ENCODE peak calls at places on chromosomes 5 and 9, in six cellular contexts. One of them, this sample, is unnamed.

GRCh38 chr9:100229136-100229535 is 123.6 kb downstream of the TEX10 start:
- DNase-seq in GM13977: no peak
- DNase-seq in choroid plexus epithelial cell: no peak
- DNase-seq in fibroblast of mammary gland: no peak
- DNase-seq in PC-3: peak
- DNase-seq in thoracic aorta: no peak
- DNase-seq in this sample: no peak

GRCh38 chr5:67221487-67222242 is 25.1 kb upstream of the CD180 start:
- DNase-seq in GM13977: peak
- DNase-seq in choroid plexus epithelial cell: no peak
- DNase-seq in fibroblast of mammary gland: no peak
- DNase-seq in PC-3: no peak
- DNase-seq in thoracic aorta: no peak
- DNase-seq in this sample: no peak

GRCh38 chr5:112995764-112996618 is 19.4 kb downstream of the DCP2 start:
- DNase-seq in GM13977: peak
- DNase-seq in choroid plexus epithelial cell: peak
- DNase-seq in fibroblast of mammary gland: peak
- DNase-seq in PC-3: peak
- DNase-seq in thoracic aorta: peak
- DNase-seq in this sample: peak

GRCh38 chr9:125784286-125785049 is 37.3 kb downstream of the PBX3 start:
- DNase-seq in GM13977: no peak
- DNase-seq in choroid plexus epithelial cell: peak
- DNase-seq in fibroblast of mammary gland: peak
- DNase-seq in PC-3: no peak
- DNase-seq in thoracic aorta: no peak
- DNase-seq in this sample: no peak

GRCh38 chr9:116318463-116319271 is 165.1 kb downstream of the PAPPA start:
- DNase-seq in GM13977: no peak
- DNase-seq in choroid plexus epithelial cell: peak
- DNase-seq in fibroblast of mammary gland: peak
- DNase-seq in PC-3: no peak
- DNase-seq in thoracic aorta: no peak
- DNase-seq in this sample: no peak

GRCh38 chr9:77926314-77926959 is 105.2 kb downstream of the GNAQ start:
- DNase-seq in GM13977: no peak
- DNase-seq in choroid plexus epithelial cell: peak
- DNase-seq in fibroblast of mammary gland: peak
- DNase-seq in PC-3: peak
- DNase-seq in thoracic aorta: no peak
- DNase-seq in this sample: no peak

GRCh38 chr9:96025995-96026572 is 150.6 kb downstream of the ERCC6L2 start:
- DNase-seq in GM13977: peak
- DNase-seq in choroid plexus epithelial cell: no peak
- DNase-seq in fibroblast of mammary gland: no peak
- DNase-seq in PC-3: no peak
- DNase-seq in thoracic aorta: no peak
- DNase-seq in this sample: no peak

GRCh38 chr5:153658606-153659005 is 168.1 kb downstream of the GRIA1 start:
- DNase-seq in GM13977: no peak
- DNase-seq in choroid plexus epithelial cell: peak
- DNase-seq in fibroblast of mammary gland: no peak
- DNase-seq in PC-3: no peak
- DNase-seq in thoracic aorta: no peak
- DNase-seq in this sample: no peak

GRCh38 chr5:59069438-59070079 is 486.7 kb downstream of the RAB3C start:
- DNase-seq in GM13977: no peak
- DNase-seq in choroid plexus epithelial cell: peak
- DNase-seq in fibroblast of mammary gland: peak
- DNase-seq in PC-3: peak
- DNase-seq in thoracic aorta: no peak
- DNase-seq in this sample: no peak

DNA sequence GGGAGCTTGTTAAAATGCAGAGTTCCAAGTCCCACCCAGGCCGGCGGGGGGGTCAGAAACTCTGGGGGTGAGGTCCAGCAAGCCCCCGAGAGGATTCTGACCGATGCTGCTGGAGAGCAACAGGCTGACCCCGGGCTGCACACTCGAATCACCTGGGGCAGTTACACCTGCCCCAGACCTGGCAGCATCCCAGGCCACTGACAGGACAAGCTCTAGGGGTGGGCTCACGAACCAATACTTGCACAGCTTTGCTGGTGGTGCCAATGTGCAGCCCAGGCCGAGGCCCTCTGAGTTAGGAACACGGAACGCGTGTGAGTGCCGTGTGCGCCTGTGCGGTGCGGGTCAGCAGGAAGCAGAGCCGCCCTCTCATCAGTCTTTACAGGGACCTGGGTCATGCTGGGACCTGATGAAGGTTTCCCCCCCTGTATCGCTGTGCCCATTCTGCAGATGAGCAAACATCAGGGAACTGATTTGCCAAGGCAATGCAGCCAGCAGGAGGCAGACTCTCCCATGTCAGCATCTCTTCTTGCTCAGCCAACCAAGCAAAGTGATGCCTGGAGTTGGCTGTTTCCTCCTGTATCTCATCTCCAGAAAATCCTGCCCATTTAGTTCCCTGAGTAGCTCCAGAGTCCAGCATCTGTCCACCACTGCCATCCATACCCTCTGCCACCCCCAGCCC is 16.3 kb downstream of the FAM163B start:
- DNase-seq in GM13977: no peak
- DNase-seq in choroid plexus epithelial cell: peak
- DNase-seq in fibroblast of mammary gland: peak
- DNase-seq in PC-3: no peak
- DNase-seq in thoracic aorta: no peak
- DNase-seq in this sample: no peak
- TF ChIP-seq CTCF in GM13977: peak
- TF ChIP-seq CTCF in choroid plexus epithelial cell: peak
- TF ChIP-seq CTCF in fibroblast of mammary gland: peak
- TF ChIP-seq CTCF in PC-3: no peak
- TF ChIP-seq CTCF in thoracic aorta: no peak
- TF ChIP-seq CTCF in this sample: peak

GRCh38 chr5:149310947-149311675 is 34.2 kb upstream of the GRPEL2 start:
- DNase-seq in GM13977: no peak
- DNase-seq in choroid plexus epithelial cell: peak
- DNase-seq in fibroblast of mammary gland: peak
- DNase-seq in PC-3: peak
- DNase-seq in thoracic aorta: no peak
- DNase-seq in this sample: no peak

GRCh38 chr5:149315753-149316152 is 29.5 kb upstream of the GRPEL2 start:
- DNase-seq in GM13977: no peak
- DNase-seq in choroid plexus epithelial cell: no peak
- DNase-seq in fibroblast of mammary gland: no peak
- DNase-seq in PC-3: no peak
- DNase-seq in thoracic aorta: no peak
- DNase-seq in this sample: no peak

GRCh38 chr5:149313151-149313841 is 32.0 kb upstream of the GRPEL2 start:
- DNase-seq in GM13977: no peak
- DNase-seq in choroid plexus epithelial cell: no peak
- DNase-seq in fibroblast of mammary gland: no peak
- DNase-seq in PC-3: no peak
- DNase-seq in thoracic aorta: no peak
- DNase-seq in this sample: no peak

GRCh38 chr5:149317281-149318048 is 27.8 kb upstream of the GRPEL2 start:
- DNase-seq in GM13977: peak
- DNase-seq in choroid plexus epithelial cell: peak
- DNase-seq in fibroblast of mammary gland: peak
- DNase-seq in PC-3: peak
- DNase-seq in thoracic aorta: no peak
- DNase-seq in this sample: no peak

DNA sequence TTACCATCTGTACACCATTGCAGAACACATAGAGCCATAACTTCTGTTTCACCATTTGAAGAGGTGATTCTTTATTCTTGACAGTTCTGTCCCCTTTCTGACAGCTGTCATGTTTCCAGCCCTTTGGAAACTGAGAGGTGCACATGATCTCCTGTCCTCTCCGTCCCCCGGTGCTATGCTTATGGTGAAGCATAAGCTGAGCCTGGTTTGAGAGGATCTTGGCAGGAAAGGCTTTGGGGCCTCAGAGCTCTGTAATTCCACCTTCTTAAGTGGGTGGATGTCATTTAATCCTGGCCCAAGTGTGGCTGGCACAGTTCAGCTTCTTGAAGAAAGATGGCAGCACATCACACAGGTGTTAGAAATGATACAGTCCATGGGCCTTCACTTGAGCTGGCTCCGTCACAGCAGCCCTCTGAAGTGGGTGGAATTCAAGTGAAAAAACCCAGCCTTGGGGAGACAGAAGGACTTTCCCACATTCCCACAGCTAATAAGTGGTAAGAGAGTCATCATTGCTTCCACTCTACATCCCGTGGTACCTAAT is 30.7 kb upstream of the GRPEL2 start:
- DNase-seq in GM13977: no peak
- DNase-seq in choroid plexus epithelial cell: no peak
- DNase-seq in fibroblast of mammary gland: no peak
- DNase-seq in PC-3: peak
- DNase-seq in thoracic aorta: no peak
- DNase-seq in this sample: no peak
- TF ChIP-seq CTCF in GM13977: no peak
- TF ChIP-seq CTCF in choroid plexus epithelial cell: peak
- TF ChIP-seq CTCF in fibroblast of mammary gland: no peak
- TF ChIP-seq CTCF in PC-3: peak
- TF ChIP-seq CTCF in thoracic aorta: no peak
- TF ChIP-seq CTCF in this sample: no peak

GRCh38 chr5:180390441-180391190 is 37.5 kb upstream of the GFPT2 start:
- DNase-seq in GM13977: no peak
- DNase-seq in choroid plexus epithelial cell: peak
- DNase-seq in fibroblast of mammary gland: no peak
- DNase-seq in PC-3: no peak
- DNase-seq in thoracic aorta: no peak
- DNase-seq in this sample: no peak
- TF ChIP-seq CTCF in GM13977: no peak
- TF ChIP-seq CTCF in choroid plexus epithelial cell: peak
- TF ChIP-seq CTCF in fibroblast of mammary gland: no peak
- TF ChIP-seq CTCF in PC-3: peak
- TF ChIP-seq CTCF in thoracic aorta: no peak
- TF ChIP-seq CTCF in this sample: peak

DNA sequence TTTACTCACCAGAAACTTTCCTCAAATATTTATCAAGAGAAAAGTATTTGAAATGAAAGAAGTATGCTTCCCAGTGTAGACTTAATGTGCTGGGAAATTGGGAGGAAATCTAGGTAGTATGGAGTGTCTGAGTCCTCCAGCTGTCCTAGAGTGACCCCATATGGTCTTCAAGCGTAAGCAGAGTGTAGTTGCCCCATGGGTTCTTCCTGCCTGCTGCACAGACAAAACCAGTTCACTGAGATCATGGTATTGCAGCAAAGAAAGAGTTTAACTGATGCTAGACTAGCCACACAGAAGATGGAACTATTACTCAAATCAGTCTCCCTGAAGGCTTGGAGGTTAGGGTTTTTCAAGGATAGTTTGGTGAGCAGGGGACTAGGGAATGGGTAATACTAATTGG is 114.9 kb upstream of the PRLR start:
- DNase-seq in GM13977: no peak
- DNase-seq in choroid plexus epithelial cell: peak
- DNase-seq in fibroblast of mammary gland: peak
- DNase-seq in PC-3: peak
- DNase-seq in thoracic aorta: no peak
- DNase-seq in this sample: no peak
- TF ChIP-seq CTCF in GM13977: peak
- TF ChIP-seq CTCF in choroid plexus epithelial cell: no peak
- TF ChIP-seq CTCF in fibroblast of mammary gland: no peak
- TF ChIP-seq CTCF in PC-3: peak
- TF ChIP-seq CTCF in thoracic aorta: no peak
- TF ChIP-seq CTCF in this sample: peak

GRCh38 chr9:104780796-104781395 is 17.0 kb downstream of the NIPSNAP3B start:
- DNase-seq in GM13977: peak
- DNase-seq in choroid plexus epithelial cell: peak
- DNase-seq in fibroblast of mammary gland: peak
- DNase-seq in PC-3: peak
- DNase-seq in thoracic aorta: no peak
- DNase-seq in this sample: no peak
- TF ChIP-seq CTCF in GM13977: peak
- TF ChIP-seq CTCF in choroid plexus epithelial cell: peak
- TF ChIP-seq CTCF in fibroblast of mammary gland: peak
- TF ChIP-seq CTCF in PC-3: peak
- TF ChIP-seq CTCF in thoracic aorta: no peak
- TF ChIP-seq CTCF in this sample: peak

DNA sequence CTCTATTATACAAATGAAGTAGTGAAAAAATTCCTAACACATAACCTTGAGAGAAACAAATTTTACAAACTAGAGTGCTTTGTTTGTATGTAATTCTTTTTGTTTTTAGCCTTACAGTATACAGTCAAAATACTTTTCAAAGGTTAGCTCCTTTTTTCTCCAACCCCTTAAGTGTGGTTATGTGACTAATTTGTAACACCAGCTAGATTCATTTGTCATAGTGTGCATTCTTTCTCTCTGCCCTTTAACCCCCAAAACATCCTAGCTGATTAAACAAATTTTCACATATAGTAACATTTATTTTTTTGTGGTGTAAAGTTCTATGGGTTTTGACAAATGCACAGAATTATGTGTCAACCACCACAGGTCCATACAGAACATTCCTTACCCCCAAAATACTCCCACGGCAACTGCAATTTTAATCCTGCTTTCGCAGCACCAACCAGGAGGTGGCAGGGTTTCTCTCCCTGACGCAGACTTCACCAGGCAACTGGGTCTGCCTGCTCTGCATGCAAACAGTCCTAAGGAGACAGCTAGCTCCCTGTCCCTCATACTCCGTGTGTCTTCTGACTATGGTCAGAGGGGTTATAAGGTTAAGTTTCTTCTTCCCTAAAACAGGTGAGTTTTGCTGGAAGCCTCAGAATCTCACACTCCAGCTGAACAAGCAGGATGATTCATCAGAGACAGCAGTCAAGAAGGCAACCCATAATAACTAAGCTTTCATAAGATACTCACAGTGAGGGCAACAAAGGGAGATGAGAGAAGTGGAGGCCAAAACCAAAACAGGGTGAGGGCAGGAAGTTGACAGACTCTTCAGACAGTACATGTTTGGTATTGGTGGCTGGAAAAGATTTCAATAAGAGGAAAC is 44.5 kb upstream of the NR5A1 start:
- DNase-seq in GM13977: peak
- DNase-seq in choroid plexus epithelial cell: peak
- DNase-seq in fibroblast of mammary gland: peak
- DNase-seq in PC-3: peak
- DNase-seq in thoracic aorta: no peak
- DNase-seq in this sample: no peak
- TF ChIP-seq CTCF in GM13977: peak
- TF ChIP-seq CTCF in choroid plexus epithelial cell: peak
- TF ChIP-seq CTCF in fibroblast of mammary gland: peak
- TF ChIP-seq CTCF in PC-3: peak
- TF ChIP-seq CTCF in thoracic aorta: no peak
- TF ChIP-seq CTCF in this sample: peak

DNA sequence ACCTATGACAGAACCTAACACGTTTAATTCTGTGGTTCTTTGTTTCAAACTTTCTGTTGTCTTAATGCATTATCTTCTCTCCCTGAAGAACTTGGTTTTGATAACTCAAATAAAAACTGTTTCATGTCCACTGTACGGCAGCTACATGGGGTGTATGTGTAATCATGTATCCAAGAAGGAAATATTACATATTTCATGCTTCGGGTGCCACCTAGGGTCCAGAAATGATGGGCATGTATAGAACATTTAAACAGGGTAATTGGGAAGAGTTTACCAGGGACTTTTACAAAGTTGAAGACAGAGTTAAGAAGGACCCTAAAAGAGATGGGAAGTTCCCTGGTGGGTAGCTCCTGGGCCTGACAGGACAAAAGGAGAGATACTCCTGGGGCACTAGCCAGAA is 291.3 kb downstream of the FBXL7 start:
- DNase-seq in GM13977: no peak
- DNase-seq in choroid plexus epithelial cell: peak
- DNase-seq in fibroblast of mammary gland: peak
- DNase-seq in PC-3: peak
- DNase-seq in thoracic aorta: no peak
- DNase-seq in this sample: no peak
- TF ChIP-seq CTCF in GM13977: no peak
- TF ChIP-seq CTCF in choroid plexus epithelial cell: peak
- TF ChIP-seq CTCF in fibroblast of mammary gland: peak
- TF ChIP-seq CTCF in PC-3: peak
- TF ChIP-seq CTCF in thoracic aorta: no peak
- TF ChIP-seq CTCF in this sample: no peak